ENCODE peak calls at places on chromosomes 4 and X, in seven cellular contexts. L is K562, Y is transverse colon, I is HepG2, D is SK-N-SH, J is suprapubic skin, U is upper lobe of left lung. G is an unnamed sample.

GRCh38 chrX:124217289-124218251 is 114.9 kb upstream of the TEX13D start:
- DNase-seq in D (no peak), I (peak; percentile 66), J (no peak), Y (peak; percentile 37), U (peak; percentile 36), L (no peak), G (no peak)

GRCh38 chr4:8439914-8440490 is 521 bp downstream of the ACOX3 start:
- DNase-seq in Y (peak; percentile 26), I (peak; percentile 41), D (no peak), J (no peak), L (no peak), U (peak; percentile 48), G (no peak)

GRCh38 chr4:98290511-98290910 is 29.3 kb downstream of the RAP1GDS1 start:
- DNase-seq in L (no peak), Y (no peak), D (no peak), U (no peak), J (no peak), I (no peak), G (no peak)

GRCh38 chr4:56857601-56858301 is 36.2 kb upstream of the SPINK2 start:
- DNase-seq in U (no peak), I (no peak), D (no peak), L (no peak), J (no peak), Y (no peak), G (no peak)

GRCh38 chr4:15717126-15717525 is 14.3 kb downstream of the BST1 start:
- DNase-seq in U (no peak), Y (no peak), L (no peak), D (no peak), I (no peak), J (no peak), G (no peak)

GRCh38 chrX:132631579-132632232 is 142.9 kb upstream of the MBNL3 start:
- DNase-seq in L (peak; percentile 6), Y (no peak), U (no peak), I (peak; percentile 31), J (no peak), D (peak; percentile 5), G (no peak)

GRCh38 chr4:55824865-55825264 is 5.3 kb downstream of the EXOC1L start:
- DNase-seq in I (no peak), J (no peak), Y (no peak), U (no peak), D (no peak), L (no peak), G (no peak)

GRCh38 chr4:101695176-101695575 is 95.4 kb upstream of the BANK1 start:
- DNase-seq in L (no peak), U (no peak), J (no peak), I (no peak), D (no peak), Y (no peak), G (no peak)

GRCh38 chrX:125544856-125545255 is 225.2 kb downstream of the TEX13C start:
- DNase-seq in D (no peak), L (no peak), I (no peak), Y (no peak), J (no peak), U (no peak), G (no peak)

GRCh38 chrX:35841872-35842271 is 43.7 kb downstream of the MAGEB16 start:
- DNase-seq in J (no peak), Y (no peak), L (no peak), D (no peak), U (no peak), I (no peak), G (no peak)

GRCh38 chrX:110156167-110156754 is 153.3 kb downstream of the TMEM164 start:
- DNase-seq in U (no peak), J (no peak), L (no peak), I (no peak), D (no peak), Y (no peak), G (no peak)

GRCh38 chrX:9844936-9845573 is 58.8 kb downstream of the SHROOM2 start:
- DNase-seq in I (no peak), U (no peak), L (no peak), J (no peak), D (no peak), Y (no peak), G (no peak)

GRCh38 chr4:86329431-86329830 is 30.4 kb downstream of the MAPK10 start:
- DNase-seq in J (no peak), Y (no peak), I (no peak), U (no peak), D (no peak), L (no peak), G (no peak)

GRCh38 chr4:181278941-181279340 is 964.3 kb upstream of the TENM3 start:
- DNase-seq in I (no peak), J (no peak), Y (no peak), D (no peak), U (no peak), L (no peak), G (no peak)

GRCh38 chr4:141255016-141255415 is 34.3 kb downstream of the ZNF330 start:
- DNase-seq in Y (no peak), L (no peak), I (no peak), U (no peak), D (no peak), J (no peak), G (no peak)

GRCh38 chr4:79526970-79527565 is 119.0 kb upstream of the GK2 start:
- DNase-seq in J (no peak), D (no peak), U (no peak), I (no peak), Y (no peak), L (no peak), G (no peak)

GRCh38 chrX:46873746-46874145 is 36.9 kb downstream of the RP2 start:
- DNase-seq in D (no peak), U (no peak), L (no peak), J (no peak), Y (no peak), I (no peak), G (no peak)

GRCh38 chr4:95232358-95233156 is 316.2 kb downstream of the UNC5C start:
- DNase-seq in D (no peak), Y (no peak), I (no peak), U (no peak), L (no peak), J (no peak), G (no peak)
- TF ChIP-seq EP300 in D (no peak), Y (no peak), I (no peak), U (no peak), L (no peak), J (no peak), G (no peak)

GRCh38 chr4:33126002-33126401 is 2405.8 kb downstream of the PCDH7 start:
- DNase-seq in L (no peak), D (no peak), U (no peak), J (no peak), I (no peak), Y (no peak), G (no peak)
- TF ChIP-seq POLR2AphosphoS5 in L (no peak), D (no peak), U (no peak), J (no peak), I (no peak), Y (no peak), G (no peak)

GRCh38 chrX:13598877-13599276 is 29.5 kb downstream of the EGFL6 start:
- DNase-seq in D (peak; percentile 15), L (peak; percentile 9), I (no peak), U (no peak), Y (no peak), J (no peak), G (no peak)
- TF ChIP-seq CTCF in D (peak; percentile 51), L (peak; percentile 27), I (no peak), U (no peak), Y (no peak), J (no peak), G (no peak)

GRCh38 chr4:145177906-145178538 is 2.4 kb downstream of the OTUD4 start:
- DNase-seq in D (no peak), I (peak; percentile 71), U (no peak), Y (no peak), J (no peak), L (no peak), G (no peak)

GRCh38 chr4:145180298-145181090 is at the start of gene OTUD4:
- DNase-seq in J (peak; percentile 94), U (peak; percentile 98), L (peak; percentile 88), D (peak; percentile 96), I (peak; percentile 87), Y (peak; percentile 96), G (peak; percentile 97)

GRCh38 chr4:145181091-145181501 is 707 bp upstream of the OTUD4 start:
- DNase-seq in D (no peak), L (no peak), J (no peak), I (no peak), Y (no peak), U (no peak), G (no peak)

GRCh38 chr4:145178740-145179139 is 1.6 kb downstream of the OTUD4 start:
- DNase-seq in U (no peak), Y (no peak), D (peak; percentile 17), I (no peak), L (no peak), J (no peak), G (no peak)

DNA sequence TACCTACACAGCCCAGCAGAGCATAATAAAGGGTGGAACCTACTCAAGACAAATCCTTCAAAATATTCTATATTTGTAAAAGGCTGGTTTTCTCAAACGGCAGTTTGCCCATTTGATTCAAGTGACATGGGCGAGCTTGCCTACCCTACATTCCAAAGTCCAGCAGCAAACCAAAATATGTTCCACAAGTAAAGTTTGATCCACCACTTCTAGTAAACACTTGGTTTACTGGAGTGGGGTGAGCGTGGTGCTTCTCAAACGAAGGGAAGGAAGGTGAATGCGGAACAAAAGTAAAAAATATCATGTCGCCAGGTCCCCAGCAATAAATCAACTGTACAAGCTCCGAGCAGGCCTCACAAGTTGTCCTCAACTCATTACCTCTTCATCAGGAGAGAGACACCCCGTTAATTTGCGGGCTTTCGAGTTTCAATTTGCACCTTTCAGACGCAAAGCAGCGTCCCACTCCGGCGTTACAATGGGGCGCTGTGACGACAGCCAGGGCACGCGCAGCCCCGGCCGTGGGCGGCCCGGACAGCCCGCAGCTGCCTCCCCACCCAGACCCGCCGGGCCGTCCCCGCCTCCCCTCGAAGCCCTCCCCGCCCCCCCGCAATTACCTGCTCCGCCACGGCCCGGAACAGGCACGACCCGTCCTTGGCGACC is 1.1 kb downstream of the OTUD4 start:
- DNase-seq in L (peak; percentile 78), D (peak; percentile 77), U (peak; percentile 85), Y (peak; percentile 85), I (peak; percentile 21), J (peak; percentile 75), G (peak; percentile 79)
- TF ChIP-seq EP300 in L (no peak), D (no peak), U (no peak), Y (no peak), I (no peak), J (no peak), G (no peak)

GRCh38 chr4:81452452-81453011 is 19.2 kb downstream of the RASGEF1B start:
- DNase-seq in U (no peak), L (no peak), D (no peak), Y (no peak), I (no peak), J (no peak), G (no peak)
- TF ChIP-seq POLR2AphosphoS5 in U (no peak), L (no peak), D (no peak), Y (no peak), I (no peak), J (no peak), G (no peak)

GRCh38 chr4:12852338-12853307 is 631.5 kb downstream of the RAB28 start:
- DNase-seq in U (no peak), I (peak; percentile 76), L (no peak), J (no peak), Y (no peak), D (peak; percentile 32), G (no peak)
- TF ChIP-seq CTCF in U (peak; percentile 53), I (peak; percentile 83), L (peak; percentile 40), J (peak; percentile 23), Y (peak; percentile 55), D (peak; percentile 67), G (peak; percentile 73)

GRCh38 chr4:166481739-166482138 is 608.7 kb downstream of the TLL1 start:
- DNase-seq in D (no peak), I (no peak), Y (no peak), J (no peak), U (no peak), L (no peak), G (no peak)
- TF ChIP-seq EP300 in D (no peak), I (no peak), Y (no peak), J (no peak), U (no peak), L (no peak), G (no peak)

G was measured in stomach.